ENCODE peak calls at places on chromosomes 11 and 22, in seven cellular contexts. Z is Caco-2, U is spleen, P is brain microvascular endothelial cell, B is lower lobe of right lung, N is NT2/D1, X is GM23248. A is an unnamed sample. For H3K27me3, the result is how much of the 10 kb centered on the place peaks cover.

GRCh38 chr22:26322179-26322905 is 106.7 kb upstream of the ASPHD2 start:
- DNase-seq in Z (no peak), U (no peak), P (peak), B (no peak), N (peak), X (peak), A (no peak)

GRCh38 chr11:27907534-27907933 is 200.4 kb downstream of the KIF18A start:
- DNase-seq in Z (no peak), U (no peak), P (no peak), B (no peak), N (no peak), X (no peak), A (no peak)

GRCh38 chr11:83568474-83568873 is 282.3 kb upstream of the CCDC90B start:
- DNase-seq in Z (no peak), U (no peak), P (no peak), B (no peak), N (no peak), X (peak), A (no peak)

GRCh38 chr11:104956528-104956927 is 11.8 kb downstream of the CASP4 start:
- DNase-seq in Z (peak), U (no peak), P (no peak), B (no peak), N (no peak), X (no peak), A (no peak)

GRCh38 chr11:66510271-66510989 is at the start of gene BBS1:
- DNase-seq in Z (peak), U (peak), P (peak), B (peak), N (peak), X (peak), A (peak)

GRCh38 chr22:49763696-49764095 is 64.0 kb downstream of the BRD1 start:
- DNase-seq in Z (no peak), U (peak), P (no peak), B (peak), N (no peak), X (no peak), A (no peak)

GRCh38 chr11:13135385-13136271 is 126.5 kb downstream of the RASSF10 start:
- DNase-seq in Z (no peak), U (no peak), P (peak), B (no peak), N (no peak), X (peak), A (no peak)

GRCh38 chr11:1744137-1744878 is 6.1 kb downstream of the IFITM10 start:
- DNase-seq in Z (no peak), U (peak), P (no peak), B (no peak), N (no peak), X (peak), A (no peak)

GRCh38 chr11:11988099-11988651 is 20.3 kb downstream of the DKK3 start:
- DNase-seq in Z (no peak), U (no peak), P (peak), B (no peak), N (no peak), X (peak), A (no peak)

GRCh38 chr11:11318479-11318878 is 34.6 kb downstream of the CSNK2A3 start:
- DNase-seq in Z (no peak), U (no peak), P (no peak), B (no peak), N (no peak), X (no peak), A (no peak)

GRCh38 chr11:17439316-17439782 is 37.3 kb downstream of the ABCC8 start:
- DNase-seq in Z (peak), U (no peak), P (no peak), B (no peak), N (no peak), X (no peak), A (no peak)

GRCh38 chr11:4531666-4532065 is 13.3 kb upstream of the OR52M1 start:
- DNase-seq in Z (peak), U (no peak), P (no peak), B (no peak), N (peak), X (no peak), A (no peak)

GRCh38 chr11:27055065-27055682 is 14.6 kb downstream of the BBOX1 start:
- DNase-seq in Z (peak), U (no peak), P (peak), B (no peak), N (no peak), X (no peak), A (no peak)

GRCh38 chr11:80733776-80734175 is 1292.9 kb upstream of the TENM4 start:
- DNase-seq in Z (no peak), U (no peak), P (no peak), B (no peak), N (no peak), X (no peak), A (no peak)

GRCh38 chr11:65650547-65651338 is 12.0 kb downstream of the RELA start:
- DNase-seq in Z (no peak), U (peak), P (no peak), B (no peak), N (no peak), X (no peak), A (peak)

GRCh38 chr11:72736452-72737069 is 15.6 kb downstream of the ARAP1 start:
- DNase-seq in Z (no peak), U (peak), P (peak), B (peak), N (no peak), X (peak), A (peak)

GRCh38 chr22:37303821-37304274 is 21.5 kb downstream of the CYTH4 start:
- DNase-seq in Z (no peak), U (no peak), P (peak), B (peak), N (no peak), X (peak), A (no peak)

GRCh38 chr11:125376856-125377255 is 119.2 kb downstream of the FEZ1 start:
- DNase-seq in Z (no peak), U (no peak), P (no peak), B (no peak), N (no peak), X (peak), A (no peak)

GRCh38 chr22:37884420-37884819 is 21.7 kb upstream of the MICALL1 start:
- DNase-seq in Z (no peak), U (no peak), P (no peak), B (no peak), N (no peak), X (peak), A (no peak)

GRCh38 chr11:68993546-68993945 is 12.8 kb upstream of the MRGPRD start:
- DNase-seq in Z (no peak), U (peak), P (no peak), B (no peak), N (no peak), X (no peak), A (no peak)

GRCh38 chr22:38032681-38033521 is 24.3 kb upstream of the PICK1 start:
- DNase-seq in Z (no peak), U (no peak), P (peak), B (no peak), N (no peak), X (peak), A (no peak)

GRCh38 chr22:20258584-20259335 is 9.4 kb downstream of the RTN4R start:
- DNase-seq in Z (no peak), U (no peak), P (no peak), B (no peak), N (no peak), X (no peak), A (no peak)

GRCh38 chr11:34567733-34568132 is 53.2 kb upstream of the EHF start:
- DNase-seq in Z (no peak), U (no peak), P (no peak), B (no peak), N (no peak), X (no peak), A (no peak)

GRCh38 chr22:30873661-30874060 is 94.9 kb downstream of the MORC2 start:
- DNase-seq in Z (no peak), U (peak), P (no peak), B (no peak), N (no peak), X (no peak), A (no peak)

GRCh38 chr11:70090989-70091388 is 12.9 kb downstream of the ANO1 start:
- DNase-seq in Z (no peak), U (no peak), P (no peak), B (peak), N (no peak), X (peak), A (no peak)

GRCh38 chr22:17851754-17852153 is 77.5 kb upstream of the BID start:
- DNase-seq in Z (no peak), U (no peak), P (no peak), B (no peak), N (no peak), X (no peak), A (no peak)

GRCh38 chr22:29478326-29479276 is 1.4 kb upstream of the NEFH start:
- DNase-seq in Z (peak), U (no peak), P (no peak), B (no peak), N (no peak), X (peak), A (no peak)

GRCh38 chr11:103927535-103927934 is 108.9 kb upstream of the DDI1 start:
- DNase-seq in Z (no peak), U (no peak), P (no peak), B (no peak), N (no peak), X (peak), A (no peak)

GRCh38 chr11:93542753-93543246 is 391 bp downstream of the SMCO4 start:
- DNase-seq in Z (no peak), U (peak), P (no peak), B (no peak), N (peak), X (peak), A (no peak)

GRCh38 chr22:46577361-46578249 is 40.2 kb upstream of the CELSR1 start:
- DNase-seq in Z (no peak), U (peak), P (no peak), B (peak), N (no peak), X (peak), A (no peak)

GRCh38 chr11:48105096-48105990 is 111.3 kb upstream of the OR4B1 start:
- DNase-seq in Z (no peak), U (no peak), P (no peak), B (no peak), N (no peak), X (no peak), A (no peak)

GRCh38 chr22:42171946-42172345 is 41.3 kb upstream of the CYP2D6 start:
- DNase-seq in Z (no peak), U (no peak), P (no peak), B (no peak), N (no peak), X (no peak), A (no peak)

GRCh38 chr11:59879534-59879933 is 952 bp downstream of the OOSP3 start:
- DNase-seq in Z (no peak), U (no peak), P (no peak), B (no peak), N (no peak), X (no peak), A (no peak)

GRCh38 chr11:133597236-133597635 is 64.9 kb upstream of the OPCML start:
- DNase-seq in Z (no peak), U (no peak), P (no peak), B (no peak), N (no peak), X (no peak), A (no peak)

DNA sequence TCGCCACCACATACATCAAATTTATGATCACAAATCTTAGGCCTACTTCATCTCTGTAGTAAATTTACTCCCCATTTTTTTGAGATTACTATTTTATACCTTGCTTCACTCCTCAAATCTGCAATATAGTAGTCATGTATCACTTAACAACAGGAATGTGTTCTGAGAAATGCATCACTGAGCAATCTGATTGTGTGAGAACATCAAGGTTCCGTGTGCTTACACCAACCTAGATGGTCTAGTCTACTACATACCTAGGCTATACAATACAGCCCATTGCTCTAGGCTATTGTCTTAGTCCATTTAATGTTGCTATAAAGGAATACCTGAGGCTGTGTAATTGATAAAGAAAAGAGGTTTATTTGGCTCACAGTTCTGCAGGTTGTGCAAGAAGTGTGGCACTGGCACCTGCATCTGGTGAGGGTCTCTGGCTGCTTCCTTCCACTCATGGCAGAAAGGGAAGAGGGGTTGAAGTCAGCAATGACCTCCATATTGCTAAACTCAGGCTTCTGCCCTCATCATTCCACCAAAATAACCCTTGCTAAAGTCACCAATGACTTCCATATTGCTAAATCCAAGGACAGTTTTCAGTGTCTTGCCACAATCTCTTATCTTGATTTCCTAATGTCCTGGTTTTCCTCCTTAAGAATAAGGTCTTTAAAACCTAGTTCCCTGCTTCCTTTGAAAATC is 140.3 kb downstream of the RBFOX2 start:
- DNase-seq in Z (no peak), U (no peak), P (no peak), B (no peak), N (no peak), X (no peak), A (no peak)
- H3K27me3 ChIP-seq in Z (under half), U (under half), P (under half), B (under half), N (under half), X (under half), A (under half)

DNA sequence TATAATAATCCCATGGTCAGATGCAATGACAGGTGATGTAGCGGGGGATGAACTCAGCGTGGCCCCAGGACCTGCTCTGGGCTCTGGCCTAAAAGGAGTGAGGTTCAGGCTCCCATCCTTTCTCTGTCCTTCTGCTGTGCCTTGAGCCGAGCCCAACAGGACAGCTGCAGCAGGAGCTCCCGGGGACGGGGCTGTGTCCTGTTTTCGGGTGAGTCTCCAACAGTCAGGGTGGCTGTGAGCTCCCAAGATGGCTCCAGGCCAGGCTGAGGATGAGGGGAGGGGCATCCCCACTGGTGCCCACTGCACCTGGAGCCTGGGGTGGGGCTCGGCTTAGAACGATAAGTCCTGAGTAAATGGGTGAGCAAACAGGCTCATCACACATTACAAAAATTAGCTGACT is 1385.0 kb downstream of the BRD1 start:
- DNase-seq in Z (no peak), U (peak), P (no peak), B (peak), N (no peak), X (no peak), A (no peak)
- H3K27me3 ChIP-seq in Z (under half), U (half or more), P (under half), B (under half), N (under half), X (under half), A (under half)

GRCh38 chr11:19768815-19769214 is 56.2 kb downstream of the NAV2 start:
- DNase-seq in Z (no peak), U (no peak), P (no peak), B (no peak), N (no peak), X (no peak), A (no peak)
- H3K27me3 ChIP-seq in Z (under half), U (under half), P (under half), B (under half), N (under half), X (under half), A (under half)

DNA sequence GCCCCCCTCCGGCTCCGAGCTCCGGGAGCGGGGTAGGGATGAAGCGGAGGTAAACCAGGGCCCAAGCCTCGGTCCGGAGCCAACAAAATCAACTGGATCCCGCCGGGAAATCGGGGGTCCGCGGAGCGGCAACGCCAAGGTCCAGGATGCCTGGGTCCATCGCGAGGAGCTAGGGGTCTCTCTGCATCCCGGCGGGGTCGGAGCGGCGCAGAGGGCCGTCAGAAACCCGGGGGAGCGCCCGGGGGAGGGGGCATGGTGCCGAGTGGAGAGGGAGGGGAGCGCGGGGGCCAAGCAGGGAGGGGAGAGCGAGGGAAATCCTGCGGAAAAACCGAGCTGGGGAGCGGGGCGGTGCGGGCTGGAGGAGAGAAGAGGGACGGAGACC is 51.8 kb downstream of the SLC22A12 start:
- DNase-seq in Z (no peak), U (no peak), P (no peak), B (no peak), N (no peak), X (no peak), A (no peak)
- H3K27me3 ChIP-seq in Z (under half), U (half or more), P (half or more), B (half or more), N (half or more), X (half or more), A (under half)

GRCh38 chr11:3202305-3202704 is 16.3 kb downstream of the MRGPRG start:
- DNase-seq in Z (no peak), U (peak), P (no peak), B (no peak), N (no peak), X (no peak), A (no peak)

GRCh38 chr11:3204141-3205015 is 14.2 kb downstream of the MRGPRG start:
- DNase-seq in Z (no peak), U (peak), P (no peak), B (no peak), N (no peak), X (no peak), A (no peak)

GRCh38 chr11:3202759-3203158 is 15.9 kb downstream of the MRGPRG start:
- DNase-seq in Z (no peak), U (peak), P (no peak), B (no peak), N (no peak), X (no peak), A (no peak)

GRCh38 chr11:3201677-3202181 is 16.9 kb downstream of the MRGPRG start:
- DNase-seq in Z (no peak), U (peak), P (no peak), B (no peak), N (no peak), X (no peak), A (no peak)

GRCh38 chr11:3203221-3204043 is 15.2 kb downstream of the MRGPRG start:
- DNase-seq in Z (no peak), U (peak), P (no peak), B (peak), N (no peak), X (peak), A (no peak)
- H3K27me3 ChIP-seq in Z (under half), U (under half), P (half or more), B (under half), N (half or more), X (under half), A (under half)

A was measured in GM06990.